ENCODE peak calls at places on chromosomes 2 and 18, in ten cellular contexts. W is heart right ventricle, N is fibroblast of lung, K is cardiac muscle cell, R is body of pancreas, P is sigmoid colon, H is SK-N-SH, J is breast epithelium, Y is adrenal gland, Q is right lobe of liver. E is an unnamed sample. For H3K4me1, the result is how much of the 10 kb centered on the place peaks cover.

GRCh38 chr18:58856881-58857280 is 7.8 kb upstream of the ZNF532 start:
- DNase-seq in K (no peak), P (peak), Q (no peak), Y (no peak), J (no peak), W (no peak), R (no peak), H (no peak), N (peak), E (no peak)

GRCh38 chr2:23037596-23037995 is 347.4 kb upstream of the KLHL29 start:
- DNase-seq in K (no peak), H (no peak), W (no peak), R (no peak), N (no peak), Y (no peak), P (no peak), Q (no peak), J (no peak), E (no peak)

GRCh38 chr2:178392215-178392614 is 58.8 kb downstream of the PRKRA start:
- DNase-seq in W (no peak), Q (no peak), J (no peak), H (no peak), R (no peak), Y (peak), N (no peak), P (no peak), K (no peak), E (no peak)

GRCh38 chr2:137910641-137911040 is 53.6 kb upstream of the HNMT start:
- DNase-seq in Y (no peak), J (no peak), K (peak), H (no peak), P (no peak), Q (no peak), N (peak), W (no peak), R (no peak), E (no peak)

GRCh38 chr2:164967781-164968228 is 12.5 kb upstream of the SLC38A11 start:
- DNase-seq in Y (no peak), W (no peak), H (no peak), K (no peak), J (no peak), N (peak), P (no peak), Q (no peak), R (peak), E (no peak)

GRCh38 chr18:13831864-13832508 is 8.0 kb downstream of the MC5R start:
- DNase-seq in Q (no peak), N (no peak), P (no peak), R (no peak), J (no peak), Y (no peak), H (no peak), K (no peak), W (no peak), E (no peak)

GRCh38 chr2:174524525-174524924 is 37.7 kb upstream of the GPR155 start:
- DNase-seq in Y (no peak), Q (no peak), R (peak), W (no peak), P (no peak), J (no peak), K (no peak), H (no peak), N (no peak), E (no peak)

GRCh38 chr2:42421601-42422252 is 60.7 kb upstream of the COX7A2L start:
- DNase-seq in W (no peak), R (no peak), Y (no peak), K (no peak), Q (no peak), H (no peak), J (no peak), P (no peak), N (peak), E (no peak)

GRCh38 chr2:200466703-200467418 is 43.0 kb downstream of the KCTD18 start:
- DNase-seq in W (peak), N (peak), R (peak), Y (peak), J (no peak), Q (no peak), P (peak), H (no peak), K (no peak), E (no peak)

GRCh38 chr2:204364860-204365530 is 180.3 kb upstream of the PARD3B start:
- DNase-seq in H (no peak), Y (no peak), R (no peak), W (no peak), J (no peak), Q (no peak), K (no peak), N (no peak), P (no peak), E (no peak)

GRCh38 chr2:2886934-2887333 is 490.7 kb downstream of the EIPR1 start:
- DNase-seq in R (no peak), K (peak), P (no peak), J (no peak), H (no peak), Q (no peak), N (no peak), W (no peak), Y (no peak), E (no peak)

DNA sequence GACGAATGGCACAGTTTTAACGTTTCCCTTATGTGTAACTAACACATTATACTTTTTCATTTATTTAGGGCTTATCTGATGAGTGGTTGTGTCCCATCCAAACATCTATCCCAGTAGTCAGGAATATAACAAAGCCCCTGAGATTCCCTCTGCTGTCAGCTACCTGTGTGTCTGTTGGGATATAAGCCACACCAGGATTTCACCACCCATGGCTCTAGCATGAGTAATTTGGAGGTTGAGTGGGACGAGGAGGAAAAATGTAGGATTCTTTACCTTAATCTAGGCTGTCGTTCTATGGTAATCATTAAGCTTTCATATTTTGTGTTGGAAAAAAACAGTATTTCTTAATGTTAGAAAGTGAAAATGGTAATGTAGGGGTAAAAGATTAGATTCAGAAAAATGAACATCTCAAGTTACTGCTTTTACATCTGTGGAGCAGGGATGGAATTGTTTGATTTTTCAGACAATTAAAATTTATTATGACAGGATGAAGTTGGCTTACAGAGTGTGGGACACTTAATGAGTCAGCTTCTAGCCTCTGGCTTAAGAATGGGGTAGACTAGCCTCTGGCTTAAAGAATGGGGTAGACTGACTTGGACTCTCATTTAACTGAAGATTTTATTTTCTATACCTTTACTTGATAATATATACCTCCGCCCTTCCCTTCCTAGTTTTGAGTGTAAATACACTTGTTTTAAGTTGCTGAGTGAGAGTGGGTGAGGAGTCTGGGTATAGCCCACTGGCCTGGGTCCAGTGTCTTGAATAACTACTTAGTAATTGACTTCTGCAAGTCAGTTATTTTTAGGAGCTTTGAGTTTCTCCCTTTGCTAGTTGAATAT is 88.5 kb upstream of the RANBP2 start:
- DNase-seq in K (no peak), H (no peak), R (no peak), Y (no peak), P (no peak), W (no peak), N (no peak), Q (no peak), J (no peak), E (no peak)
- H3K4me1 ChIP-seq in K (under half), H (under half), R (under half), Y (under half), P (half or more), W (under half), N (under half), Q (under half), J (under half), E (under half)

DNA sequence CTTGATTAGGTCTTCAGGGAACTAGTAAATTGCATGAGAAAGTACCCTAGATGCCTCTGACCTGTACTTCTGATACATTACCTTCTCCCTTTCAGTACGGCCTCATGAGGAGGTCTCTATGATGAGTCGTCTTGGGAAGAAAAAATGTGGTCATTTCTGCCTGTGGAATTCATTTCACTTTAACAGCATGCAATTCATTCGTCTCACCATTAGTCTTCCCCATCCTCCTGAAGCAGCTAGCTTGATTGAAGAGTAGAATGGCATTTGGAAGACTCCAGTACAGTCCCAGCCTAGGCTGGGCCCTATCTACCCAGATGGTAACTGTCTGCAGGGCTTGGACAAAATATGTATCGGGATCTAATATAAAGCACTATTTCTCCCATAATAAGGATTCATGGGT is 52.1 kb downstream of the TMX3 start:
- DNase-seq in R (no peak), P (no peak), N (peak), H (no peak), Q (no peak), W (no peak), Y (no peak), J (no peak), K (no peak), E (no peak)
- TF ChIP-seq CTCF in R (no peak), P (no peak), N (peak), H (peak), Q (no peak), W (no peak), Y (no peak), J (no peak), K (peak), E (no peak)

DNA sequence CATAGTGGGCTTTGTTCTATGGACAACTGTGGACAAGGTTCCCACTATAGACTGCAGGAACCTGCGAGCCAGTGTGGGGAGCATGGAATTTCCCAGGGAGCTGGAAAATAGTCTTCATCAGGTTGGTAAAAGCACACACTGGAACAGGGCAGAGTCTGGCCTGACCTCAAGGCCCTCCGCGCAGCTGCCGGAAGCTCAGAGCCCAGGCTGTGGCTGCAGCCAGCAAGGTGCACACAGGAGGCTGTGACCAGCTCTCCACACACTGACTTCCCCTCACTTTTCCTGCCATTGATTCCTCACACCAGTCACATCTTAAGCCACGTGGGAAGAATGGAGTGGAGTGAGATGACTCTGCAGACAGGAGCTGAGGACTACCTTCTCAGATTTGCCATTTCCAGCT is 19.1 kb downstream of the MAL start:
- DNase-seq in R (no peak), Y (no peak), J (no peak), P (peak), W (no peak), K (no peak), Q (no peak), H (no peak), N (no peak), E (no peak)
- H3K4me1 ChIP-seq in R (under half), Y (under half), J (under half), P (under half), W (under half), K (under half), Q (under half), H (under half), N (under half), E (under half)

GRCh38 chr2:159035790-159036411 is 67.5 kb downstream of the TANC1 start:
- DNase-seq in R (peak), W (no peak), Q (no peak), Y (no peak), H (peak), P (no peak), K (peak), N (peak), J (peak), E (no peak)
- TF ChIP-seq CTCF in R (peak), W (peak), Q (peak), Y (no peak), H (peak), P (no peak), K (peak), N (no peak), J (no peak), E (peak)

DNA sequence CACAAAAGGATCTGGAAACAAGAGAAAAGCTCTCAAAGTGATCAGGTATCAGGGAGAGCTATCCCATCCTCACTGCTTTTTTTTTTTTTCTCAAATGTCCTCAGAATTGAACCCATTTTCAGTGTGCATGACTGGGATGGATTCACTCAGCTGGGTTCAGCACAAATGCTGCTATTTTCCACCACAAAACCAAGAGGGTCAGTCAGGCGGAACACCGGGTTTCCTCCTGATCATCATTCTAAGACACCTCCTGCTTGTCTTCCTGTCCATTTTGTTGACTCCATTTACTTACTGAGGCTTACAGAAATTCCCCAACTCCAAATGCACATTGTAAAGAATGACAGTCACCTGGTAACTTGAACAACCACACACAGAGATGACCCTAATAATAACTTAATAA is 39.9 kb downstream of the CYRIA start:
- DNase-seq in N (no peak), P (no peak), Q (no peak), H (no peak), R (no peak), J (no peak), Y (no peak), W (no peak), K (no peak), E (no peak)
- H3K4me1 ChIP-seq in N (under half), P (under half), Q (under half), H (under half), R (under half), J (under half), Y (half or more), W (under half), K (under half), E (under half)

GRCh38 chr18:47263197-47263827 is 11.9 kb upstream of the SKOR2 start:
- DNase-seq in Q (no peak), K (no peak), Y (no peak), R (no peak), P (no peak), J (no peak), N (no peak), H (peak), W (no peak), E (no peak)
- TF ChIP-seq CTCF in Q (no peak), K (peak), Y (no peak), R (no peak), P (no peak), J (no peak), N (peak), H (peak), W (peak), E (no peak)

E was measured in suprapubic skin.